ENCODE peak calls at places on chromosomes 1 and 21, in seven cellular contexts. H is cardiac fibroblast; C is substantia nigra; K is prostate gland; L is EL; A is A549; E is activated CD8-positive, alpha-beta memory T cell treated with anti-CD3 and anti-CD28 coated beads for 48 hours. B is an unnamed sample.

GRCh38 chr1:117007719-117008013 is 6.1 kb downstream of the CD101 start:
- DNase-seq in K (no peak), L (no peak), A (no peak), E (no peak), H (no peak), C (no peak), B (no peak)

GRCh38 chr1:177181631-177182291 is 11.0 kb downstream of the BRINP2 start:
- DNase-seq in H (peak; percentile 58), A (peak; percentile 75), L (peak; percentile 51), C (no peak), K (peak; percentile 6), E (peak; percentile 10), B (no peak)

GRCh38 chr1:75922698-75923097 is 9.5 kb downstream of the ASB17 start:
- DNase-seq in C (no peak), A (no peak), E (no peak), K (no peak), L (no peak), H (no peak), B (no peak)

GRCh38 chr21:22352088-22352487 is 1353.9 kb downstream of the NCAM2 start:
- DNase-seq in K (no peak), E (no peak), H (no peak), C (no peak), L (no peak), A (no peak), B (no peak)

GRCh38 chr1:204094262-204095247 is 21.6 kb downstream of the SOX13 start:
- DNase-seq in C (no peak), A (no peak), E (no peak), L (no peak), K (no peak), H (no peak), B (no peak)

GRCh38 chr21:28294046-28294445 is 698.6 kb downstream of the LTN1 start:
- DNase-seq in K (no peak), A (no peak), H (peak; percentile 85), C (no peak), L (peak; percentile 69), E (no peak), B (no peak)

GRCh38 chr1:205477759-205478247 is 22.0 kb upstream of the BLACAT1 start:
- DNase-seq in K (peak; percentile 84), L (peak; percentile 95), A (peak; percentile 52), H (peak; percentile 81), E (no peak), C (no peak), B (no peak)

GRCh38 chr1:157691285-157691920 is 9.2 kb downstream of the FCRL3 start:
- DNase-seq in E (no peak), L (peak; percentile 25), A (peak; percentile 28), K (no peak), C (no peak), H (peak; percentile 32), B (no peak)

GRCh38 chr1:117886101-117886795 is 43.2 kb downstream of the GDAP2 start:
- DNase-seq in H (peak; percentile 36), L (peak; percentile 66), K (no peak), E (no peak), A (no peak), C (no peak), B (no peak)

GRCh38 chr1:103457856-103458255 is 67.6 kb upstream of the RNPC3 start:
- DNase-seq in E (no peak), L (no peak), C (no peak), K (no peak), H (no peak), A (no peak), B (no peak)

GRCh38 chr21:36567216-36567917 is 87.4 kb upstream of the CLDN14 start:
- DNase-seq in C (no peak), K (no peak), A (no peak), H (no peak), L (no peak), E (no peak), B (no peak)

GRCh38 chr1:63732666-63733065 is 41.2 kb upstream of the ROR1 start:
- DNase-seq in H (peak; percentile 21), E (no peak), C (no peak), L (no peak), K (no peak), A (no peak), B (no peak)

GRCh38 chr1:145995964-145996432 is 381 bp downstream of the TXNIP start:
- DNase-seq in C (no peak), E (no peak), A (no peak), L (no peak), H (no peak), K (no peak), B (no peak)

GRCh38 chr1:24047101-24047459 is 64.9 kb downstream of the MYOM3 start:
- DNase-seq in E (no peak), H (peak; percentile 73), C (no peak), A (peak; percentile 58), L (peak; percentile 77), K (no peak), B (no peak)

GRCh38 chr1:95703046-95703445 is 469.0 kb downstream of the RWDD3 start:
- DNase-seq in K (no peak), C (no peak), H (no peak), E (no peak), A (no peak), L (no peak), B (no peak)

GRCh38 chr1:87463917-87464565 is 135.4 kb downstream of the LMO4 start:
- DNase-seq in L (no peak), A (no peak), K (no peak), C (no peak), E (no peak), H (peak; percentile 13), B (no peak)

GRCh38 chr1:94125551-94126514 is 4.9 kb upstream of the ABCA4 start:
- DNase-seq in C (no peak), K (no peak), A (no peak), H (no peak), L (no peak), E (no peak), B (no peak)

GRCh38 chr1:101507547-101507971 is 270.7 kb downstream of the S1PR1 start:
- DNase-seq in A (no peak), H (peak; percentile 13), L (no peak), K (no peak), C (no peak), E (no peak), B (no peak)

GRCh38 chr1:84407524-84408318 is 9.4 kb downstream of the DNASE2B start:
- DNase-seq in C (no peak), E (no peak), A (no peak), L (no peak), H (peak; percentile 28), K (peak; percentile 27), B (no peak)

GRCh38 chr1:177340601-177341067 is 169.9 kb downstream of the BRINP2 start:
- DNase-seq in L (no peak), H (no peak), C (no peak), E (no peak), K (no peak), A (no peak), B (no peak)

GRCh38 chr1:218496561-218496960 is 151.4 kb downstream of the TGFB2 start:
- DNase-seq in E (no peak), C (no peak), A (peak; percentile 79), K (no peak), H (peak; percentile 90), L (peak; percentile 100), B (no peak)

GRCh38 chr1:66058558-66058957 is 265.9 kb downstream of the PDE4B start:
- DNase-seq in E (no peak), L (no peak), K (no peak), C (no peak), H (no peak), A (no peak), B (no peak)

GRCh38 chr1:19074361-19074901 is 118.0 kb upstream of the IFFO2 start:
- DNase-seq in H (no peak), A (no peak), L (no peak), C (no peak), E (no peak), K (no peak), B (no peak)

GRCh38 chr1:75053207-75053606 is 81.0 kb upstream of the LHX8 start:
- DNase-seq in L (no peak), E (no peak), C (no peak), A (no peak), K (no peak), H (no peak), B (no peak)

GRCh38 chr1:246012271-246012854 is 494.7 kb downstream of the SMYD3 start:
- DNase-seq in C (no peak), L (peak; percentile 37), K (no peak), H (peak; percentile 74), A (peak; percentile 17), E (no peak), B (peak; percentile 21)

GRCh38 chr1:85330206-85330605 is 53.8 kb upstream of the BCL10 start:
- DNase-seq in A (no peak), C (no peak), L (peak; percentile 97), K (no peak), H (peak; percentile 95), E (no peak), B (no peak)

GRCh38 chr1:207863893-207864535 is 46.9 kb downstream of the CD34 start:
- DNase-seq in L (no peak), A (no peak), H (no peak), C (no peak), K (no peak), E (no peak), B (peak; percentile 83)

GRCh38 chr21:38910390-38911008 is 104.8 kb downstream of the ETS2 start:
- DNase-seq in K (no peak), C (no peak), E (no peak), L (peak; percentile 27), H (no peak), A (no peak), B (no peak)

GRCh38 chr1:13807213-13807612 is 107.2 kb downstream of the PRDM2 start:
- DNase-seq in K (peak; percentile 63), A (peak; percentile 4), E (no peak), C (no peak), L (peak; percentile 42), H (peak; percentile 31), B (no peak)

GRCh38 chr1:202968351-202968750 is 1.3 kb upstream of the CYB5R1 start:
- DNase-seq in E (no peak), A (no peak), K (no peak), C (no peak), H (no peak), L (no peak), B (no peak)

GRCh38 chr1:204888294-204888693 is 17.6 kb downstream of the NFASC start:
- DNase-seq in H (peak; percentile 58), K (no peak), C (no peak), L (peak; percentile 28), E (no peak), A (no peak), B (no peak)

GRCh38 chr21:42063578-42064521 is 7.3 kb upstream of the UMODL1 start:
- DNase-seq in E (no peak), A (no peak), H (no peak), L (no peak), C (no peak), K (peak; percentile 57), B (no peak)

GRCh38 chr1:68218485-68218884 is 13.8 kb downstream of the WLS start:
- DNase-seq in K (peak; percentile 56), A (no peak), E (no peak), L (no peak), H (no peak), C (no peak), B (no peak)

GRCh38 chr1:22739648-22740385 is 29.2 kb downstream of the EPHB2 start:
- DNase-seq in C (no peak), A (peak; percentile 81), K (no peak), H (peak; percentile 91), L (peak; percentile 96), E (no peak), B (no peak)

GRCh38 chr1:165943198-165943597 is 115.8 kb downstream of the UCK2 start:
- DNase-seq in H (no peak), L (no peak), E (no peak), A (peak; percentile 15), C (no peak), K (no peak), B (no peak)

B was measured in GF-D8.